ENCODE peak calls at places on chromosome 17, in ten cellular contexts. U is iPS DF 6.9; D is tibial artery; R is Peyer's patch; C is CD8-positive, alpha-beta memory T cell; S is aorta; G is mesendoderm; E is cardiac muscle cell; P is lung; I is keratinocyte. X is an unnamed sample.

GRCh38 chr17:63405741-63406261 is 40.3 kb downstream of the CYB561 start:
- DNase-seq in P (no peak), D (no peak), C (no peak), S (no peak), E (peak), I (peak), R (no peak), U (peak), G (peak), X (no peak)

GRCh38 chr17:56891751-56892150 is 22.1 kb downstream of the TRIM25 start:
- DNase-seq in P (peak), U (no peak), S (peak), D (no peak), I (no peak), R (peak), G (peak), E (no peak), C (peak), X (peak)

GRCh38 chr17:45087496-45087975 is 26.4 kb downstream of the NMT1 start:
- DNase-seq in C (no peak), P (no peak), R (no peak), E (no peak), G (no peak), U (no peak), D (peak), S (no peak), I (no peak), X (no peak)

GRCh38 chr17:41329279-41329925 is 13.9 kb upstream of the KRTAP17-1 start:
- DNase-seq in E (peak), G (peak), C (no peak), D (no peak), P (peak), S (no peak), R (peak), I (no peak), U (peak), X (no peak)

GRCh38 chr17:31508310-31509094 is 117.0 kb downstream of the RAB11FIP4 start:
- DNase-seq in U (no peak), D (no peak), C (peak), R (peak), I (no peak), S (no peak), P (no peak), E (peak), G (peak), X (no peak)

GRCh38 chr17:57889892-57890856 is 40.3 kb upstream of the MRPS23 start:
- DNase-seq in C (no peak), I (no peak), S (peak), E (no peak), P (peak), R (peak), D (peak), G (no peak), U (no peak), X (peak)

GRCh38 chr17:78043031-78043430 is 84.5 kb downstream of the TNRC6C start:
- DNase-seq in G (no peak), U (no peak), D (no peak), C (no peak), R (no peak), S (no peak), P (no peak), I (no peak), E (no peak), X (no peak)

GRCh38 chr17:12673788-12674187 is 8.1 kb downstream of the MYOCD start:
- DNase-seq in D (no peak), S (no peak), I (peak), G (peak), P (no peak), R (no peak), U (no peak), E (no peak), C (no peak), X (no peak)

GRCh38 chr17:4547118-4547906 is 7.9 kb downstream of the MYBBP1A start:
- DNase-seq in R (no peak), S (no peak), D (no peak), I (no peak), P (no peak), U (no peak), E (no peak), G (no peak), C (no peak), X (no peak)

GRCh38 chr17:79706931-79707382 is 23.8 kb upstream of the ENPP7 start:
- DNase-seq in D (no peak), R (no peak), C (no peak), P (no peak), S (no peak), U (no peak), G (no peak), E (no peak), I (no peak), X (no peak)

GRCh38 chr17:47325176-47325575 is 1.4 kb downstream of the EFCAB13 start:
- DNase-seq in R (no peak), D (no peak), G (peak), E (no peak), P (no peak), I (no peak), S (no peak), C (no peak), U (no peak), X (no peak)

GRCh38 chr17:75511270-75511609 is 4.1 kb downstream of the CASKIN2 start:
- DNase-seq in U (no peak), C (no peak), D (no peak), E (no peak), G (no peak), P (no peak), I (no peak), R (no peak), S (no peak), X (no peak)
- H3K27ac ChIP-seq in U (no peak), C (no peak), D (peak), E (peak), G (no peak), P (peak), I (no peak), R (peak), S (no peak), X (peak)

GRCh38 chr17:8621585-8621984 is 8.9 kb downstream of the MYH10 start:
- DNase-seq in P (no peak), C (no peak), I (no peak), U (no peak), S (no peak), G (no peak), R (no peak), D (no peak), E (no peak), X (no peak)
- H3K4me3 ChIP-seq in P (no peak), C (no peak), I (no peak), U (no peak), S (peak), G (no peak), R (no peak), D (peak), E (no peak), X (no peak)

DNA sequence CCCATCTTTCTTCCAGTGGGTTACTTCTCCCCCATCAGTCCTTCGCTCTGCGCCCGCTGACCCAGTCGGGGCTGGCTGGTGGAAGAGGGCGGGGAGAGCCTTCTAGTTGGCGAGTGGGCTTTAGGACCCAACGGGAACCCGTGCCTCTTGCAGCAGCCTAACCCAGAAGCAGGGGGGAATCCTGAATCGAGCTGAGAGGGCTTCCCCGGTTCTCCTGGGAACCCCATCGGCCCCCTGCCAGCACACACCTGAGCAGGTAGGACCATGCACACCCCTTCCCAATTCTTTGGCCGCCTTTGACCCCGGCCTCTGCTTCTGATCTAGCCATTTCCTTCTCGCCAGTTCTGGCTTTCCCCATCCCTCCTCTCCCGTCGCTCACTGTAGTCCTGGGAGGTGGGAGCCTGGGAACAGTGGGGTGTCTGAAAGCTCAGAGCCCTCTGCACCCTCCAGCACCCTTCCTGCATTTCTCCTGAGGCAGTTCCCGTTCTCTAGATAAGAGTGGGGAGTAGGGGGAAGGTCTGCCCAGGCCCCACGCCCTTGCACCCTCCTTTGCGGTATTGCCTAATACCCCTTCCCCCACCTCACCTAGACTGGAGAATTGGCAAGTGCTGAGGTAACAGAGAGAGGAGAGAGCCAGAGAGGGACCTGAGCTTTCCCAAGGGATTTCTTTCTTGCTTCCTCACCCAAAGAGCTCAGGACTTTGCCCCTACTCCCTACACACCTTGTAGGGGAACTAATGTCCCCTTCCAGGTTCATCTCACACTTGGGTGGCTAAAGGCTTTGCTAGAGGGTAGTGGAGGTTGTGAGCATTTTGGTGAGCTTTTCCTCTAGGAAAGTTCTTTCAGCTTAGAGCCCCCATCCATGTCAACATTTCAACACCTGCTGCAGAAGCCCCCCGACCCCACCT is at the start of gene RARA:
- DNase-seq in R (peak), C (no peak), I (no peak), E (peak), S (no peak), D (no peak), G (peak), U (no peak), P (peak), X (peak)
- H3K27ac ChIP-seq in R (peak), C (peak), I (no peak), E (peak), S (peak), D (peak), G (no peak), U (no peak), P (no peak), X (peak)

GRCh38 chr17:66432996-66433556 is 130.7 kb downstream of the PRKCA start:
- DNase-seq in E (no peak), S (no peak), D (no peak), R (no peak), I (no peak), U (no peak), G (peak), P (no peak), C (no peak), X (no peak)

GRCh38 chr17:66429680-66430079 is 127.3 kb downstream of the PRKCA start:
- DNase-seq in D (no peak), G (no peak), U (no peak), P (no peak), E (no peak), C (no peak), I (no peak), S (no peak), R (no peak), X (no peak)

GRCh38 chr17:66432558-66432957 is 130.1 kb downstream of the PRKCA start:
- DNase-seq in I (no peak), E (no peak), C (no peak), U (no peak), R (no peak), P (no peak), D (no peak), G (no peak), S (no peak), X (no peak)

GRCh38 chr17:66431910-66432309 is 129.5 kb downstream of the PRKCA start:
- DNase-seq in R (peak), U (no peak), S (no peak), I (peak), G (no peak), E (no peak), C (no peak), P (no peak), D (no peak), X (no peak)

GRCh38 chr17:66431080-66431795 is 128.8 kb downstream of the PRKCA start:
- DNase-seq in E (no peak), R (no peak), C (no peak), S (no peak), G (no peak), D (no peak), P (no peak), U (no peak), I (no peak), X (no peak)
- H3K4me3 ChIP-seq in E (no peak), R (no peak), C (no peak), S (no peak), G (no peak), D (no peak), P (no peak), U (no peak), I (no peak), X (no peak)

GRCh38 chr17:81489986-81490598 is 22.5 kb downstream of the ACTG1 start:
- DNase-seq in G (no peak), E (no peak), C (no peak), U (no peak), R (no peak), D (no peak), S (no peak), I (no peak), P (no peak), X (no peak)
- H3K27ac ChIP-seq in G (no peak), E (no peak), C (no peak), U (no peak), R (peak), D (no peak), S (no peak), I (no peak), P (no peak), X (no peak)

GRCh38 chr17:14211778-14212177 is 24.9 kb downstream of the CDRT15 start:
- DNase-seq in R (peak), E (no peak), D (no peak), G (no peak), C (peak), P (no peak), U (no peak), S (no peak), I (no peak), X (peak)
- H3K4me3 ChIP-seq in R (no peak), E (no peak), D (no peak), G (no peak), C (no peak), P (no peak), U (no peak), S (no peak), I (no peak), X (no peak)

GRCh38 chr17:18186271-18186982 is 2.8 kb downstream of the ALKBH5 start:
- DNase-seq in P (no peak), U (no peak), C (no peak), D (no peak), S (no peak), G (no peak), R (no peak), E (no peak), I (no peak), X (no peak)

GRCh38 chr17:18185832-18186231 is 2.2 kb downstream of the ALKBH5 start:
- DNase-seq in U (no peak), I (no peak), S (no peak), D (no peak), R (no peak), E (no peak), P (no peak), C (no peak), G (no peak), X (no peak)

GRCh38 chr17:18185391-18185790 is 1.8 kb downstream of the ALKBH5 start:
- DNase-seq in G (peak), U (no peak), E (peak), I (no peak), P (no peak), S (no peak), D (no peak), R (no peak), C (no peak), X (no peak)

GRCh38 chr17:18187816-18188761 is 4.5 kb downstream of the ALKBH5 start:
- DNase-seq in I (no peak), R (no peak), G (no peak), P (no peak), E (no peak), U (no peak), S (peak), D (no peak), C (no peak), X (no peak)

DNA sequence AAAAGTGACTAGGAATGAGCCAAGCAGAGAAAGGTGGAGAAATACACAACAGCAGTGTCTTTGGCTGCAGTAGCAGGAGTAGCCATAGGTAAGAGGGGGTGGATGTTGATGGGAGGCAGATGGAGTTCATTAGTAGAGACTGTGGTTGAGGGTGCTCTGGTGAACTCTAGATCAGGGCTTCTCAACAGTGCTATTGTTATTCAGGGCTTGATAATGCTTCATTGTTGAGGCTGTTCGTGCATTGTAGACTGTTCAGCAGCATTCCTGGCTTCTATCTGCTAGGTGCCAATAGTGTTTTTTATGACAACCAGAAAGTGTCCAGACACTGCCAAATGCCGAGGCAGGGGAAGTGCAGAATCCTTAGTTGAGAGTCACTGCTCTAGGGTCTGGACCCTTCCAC is 3.6 kb downstream of the ALKBH5 start:
- DNase-seq in I (no peak), G (no peak), C (no peak), S (no peak), D (no peak), R (no peak), U (no peak), P (no peak), E (no peak), X (no peak)
- H3K27ac ChIP-seq in I (peak), G (no peak), C (no peak), S (no peak), D (peak), R (no peak), U (no peak), P (peak), E (no peak), X (peak)